ENCODE peak calls at places on chromosome 16, in five cellular contexts. One of them, this sample, is unnamed.

GRCh38 chr16:64791756-64792155 is 330.1 kb downstream of the CDH11 start:
- DNase-seq in OCI-M1: no peak
- DNase-seq in GM12891: no peak
- DNase-seq in fibroblast of gingiva: no peak
- DNase-seq in HFF-Myc: no peak
- DNase-seq in this sample: no peak

GRCh38 chr16:13463619-13464018 is 456.3 kb upstream of the ERCC4 start:
- DNase-seq in OCI-M1: no peak
- DNase-seq in GM12891: no peak
- DNase-seq in fibroblast of gingiva: no peak
- DNase-seq in HFF-Myc: no peak
- DNase-seq in this sample: no peak

GRCh38 chr16:14302399-14303181 is 231.5 kb downstream of the MRTFB start:
- DNase-seq in OCI-M1: peak; percentile 25
- DNase-seq in GM12891: no peak
- DNase-seq in fibroblast of gingiva: no peak
- DNase-seq in HFF-Myc: no peak
- DNase-seq in this sample: no peak

GRCh38 chr16:67719778-67720144 is 645 bp upstream of the GFOD2 start:
- DNase-seq in OCI-M1: peak; percentile 69
- DNase-seq in GM12891: no peak
- DNase-seq in fibroblast of gingiva: peak; percentile 47
- DNase-seq in HFF-Myc: no peak
- DNase-seq in this sample: peak; percentile 51

GRCh38 chr16:2470603-2471015 is 488 bp upstream of the NTN3 start:
- DNase-seq in OCI-M1: no peak
- DNase-seq in GM12891: no peak
- DNase-seq in fibroblast of gingiva: no peak
- DNase-seq in HFF-Myc: no peak
- DNase-seq in this sample: no peak

GRCh38 chr16:19196871-19197270 is 28.8 kb downstream of the SYT17 start:
- DNase-seq in OCI-M1: no peak
- DNase-seq in GM12891: no peak
- DNase-seq in fibroblast of gingiva: no peak
- DNase-seq in HFF-Myc: no peak
- DNase-seq in this sample: no peak

GRCh38 chr16:87233928-87234327 is 83.3 kb downstream of the C16orf95 start:
- DNase-seq in OCI-M1: no peak
- DNase-seq in GM12891: no peak
- DNase-seq in fibroblast of gingiva: peak; percentile 44
- DNase-seq in HFF-Myc: no peak
- DNase-seq in this sample: peak; percentile 47

GRCh38 chr16:1788708-1789100 is 4.8 kb downstream of the IGFALS start:
- DNase-seq in OCI-M1: no peak
- DNase-seq in GM12891: no peak
- DNase-seq in fibroblast of gingiva: no peak
- DNase-seq in HFF-Myc: no peak
- DNase-seq in this sample: no peak

GRCh38 chr16:70432304-70432799 is 6.5 kb downstream of the ST3GAL2 start:
- DNase-seq in OCI-M1: peak; percentile 46
- DNase-seq in GM12891: no peak
- DNase-seq in fibroblast of gingiva: no peak
- DNase-seq in HFF-Myc: no peak
- DNase-seq in this sample: no peak

GRCh38 chr16:69922200-69922599 is 28.9 kb upstream of the CLEC18A start:
- DNase-seq in OCI-M1: no peak
- DNase-seq in GM12891: no peak
- DNase-seq in fibroblast of gingiva: no peak
- DNase-seq in HFF-Myc: no peak
- DNase-seq in this sample: no peak

GRCh38 chr16:65909310-65910050 is 457.0 kb upstream of the CDH5 start:
- DNase-seq in OCI-M1: peak; percentile 57
- DNase-seq in GM12891: no peak
- DNase-seq in fibroblast of gingiva: no peak
- DNase-seq in HFF-Myc: no peak
- DNase-seq in this sample: no peak

GRCh38 chr16:21666772-21667171 is 3.0 kb downstream of the OTOA start:
- DNase-seq in OCI-M1: no peak
- DNase-seq in GM12891: no peak
- DNase-seq in fibroblast of gingiva: peak; percentile 2
- DNase-seq in HFF-Myc: no peak
- DNase-seq in this sample: peak; percentile 49

GRCh38 chr16:29147710-29148425 is 163.0 kb downstream of the LAT start:
- DNase-seq in OCI-M1: no peak
- DNase-seq in GM12891: no peak
- DNase-seq in fibroblast of gingiva: no peak
- DNase-seq in HFF-Myc: no peak
- DNase-seq in this sample: no peak

GRCh38 chr16:82995927-82996441 is 369.2 kb downstream of the CDH13 start:
- DNase-seq in OCI-M1: peak; percentile 20
- DNase-seq in GM12891: no peak
- DNase-seq in fibroblast of gingiva: peak; percentile 59
- DNase-seq in HFF-Myc: peak; percentile 91
- DNase-seq in this sample: peak; percentile 82

GRCh38 chr16:86854058-86854621 is 275.8 kb downstream of the FOXL1 start:
- DNase-seq in OCI-M1: no peak
- DNase-seq in GM12891: no peak
- DNase-seq in fibroblast of gingiva: peak; percentile 97
- DNase-seq in HFF-Myc: peak; percentile 98
- DNase-seq in this sample: peak; percentile 98

GRCh38 chr16:27217256-27217655 is 13.9 kb downstream of the KDM8 start:
- DNase-seq in OCI-M1: no peak
- DNase-seq in GM12891: no peak
- DNase-seq in fibroblast of gingiva: peak; percentile 60
- DNase-seq in HFF-Myc: no peak
- DNase-seq in this sample: peak; percentile 62

This sample was measured in foreskin fibroblast.